ENCODE peak calls at places on chromosomes 13 and 19, in nine cellular contexts. One of them, this sample, is unnamed.
A peak's percentile ranks its signal among the peaks of the same experiment; 100 is the strongest.

GRCh38 chr13:33101835-33102234 is 85.6 kb downstream of the KL start:
- DNase-seq in A549: no peak
- DNase-seq in body of pancreas: no peak
- DNase-seq in ovary: no peak
- DNase-seq in heart right ventricle: no peak
- DNase-seq in MM.1S: no peak
- DNase-seq in PC-3: no peak
- DNase-seq in tibial artery: no peak
- DNase-seq in Panc1: no peak
- DNase-seq in this sample: no peak

GRCh38 chr13:92745233-92745632 is 481.4 kb upstream of the GPC6 start:
- DNase-seq in A549: no peak
- DNase-seq in body of pancreas: no peak
- DNase-seq in ovary: no peak
- DNase-seq in heart right ventricle: no peak
- DNase-seq in MM.1S: no peak
- DNase-seq in PC-3: peak; percentile 4
- DNase-seq in tibial artery: no peak
- DNase-seq in Panc1: no peak
- DNase-seq in this sample: no peak

GRCh38 chr19:31513841-31514240 is 164.6 kb upstream of the TSHZ3 start:
- DNase-seq in A549: no peak
- DNase-seq in body of pancreas: no peak
- DNase-seq in ovary: no peak
- DNase-seq in heart right ventricle: no peak
- DNase-seq in MM.1S: no peak
- DNase-seq in PC-3: no peak
- DNase-seq in tibial artery: no peak
- DNase-seq in Panc1: no peak
- DNase-seq in this sample: no peak

GRCh38 chr13:36536546-36536945 is 104.3 kb downstream of the CCNA1 start:
- DNase-seq in A549: no peak
- DNase-seq in body of pancreas: no peak
- DNase-seq in ovary: no peak
- DNase-seq in heart right ventricle: no peak
- DNase-seq in MM.1S: no peak
- DNase-seq in PC-3: no peak
- DNase-seq in tibial artery: no peak
- DNase-seq in Panc1: no peak
- DNase-seq in this sample: no peak

GRCh38 chr19:53945441-53945840 is 17.3 kb upstream of the CACNG8 start:
- DNase-seq in A549: peak; percentile 79
- DNase-seq in body of pancreas: no peak
- DNase-seq in ovary: no peak
- DNase-seq in heart right ventricle: no peak
- DNase-seq in MM.1S: no peak
- DNase-seq in PC-3: peak; percentile 35
- DNase-seq in tibial artery: no peak
- DNase-seq in Panc1: no peak
- DNase-seq in this sample: no peak

GRCh38 chr19:7901337-7901736 is 2.3 kb upstream of the MAP2K7 start:
- DNase-seq in A549: no peak
- DNase-seq in body of pancreas: no peak
- DNase-seq in ovary: no peak
- DNase-seq in heart right ventricle: no peak
- DNase-seq in MM.1S: no peak
- DNase-seq in PC-3: no peak
- DNase-seq in tibial artery: no peak
- DNase-seq in Panc1: no peak
- DNase-seq in this sample: no peak

GRCh38 chr13:113453962-113454361 is 674 bp upstream of the ADPRHL1 start:
- DNase-seq in A549: no peak
- DNase-seq in body of pancreas: no peak
- DNase-seq in ovary: no peak
- DNase-seq in heart right ventricle: no peak
- DNase-seq in MM.1S: no peak
- DNase-seq in PC-3: no peak
- DNase-seq in tibial artery: no peak
- DNase-seq in Panc1: no peak
- DNase-seq in this sample: no peak

GRCh38 chr19:453606-454005 is 7.2 kb downstream of the SHC2 start:
- DNase-seq in A549: no peak
- DNase-seq in body of pancreas: no peak
- DNase-seq in ovary: no peak
- DNase-seq in heart right ventricle: no peak
- DNase-seq in MM.1S: no peak
- DNase-seq in PC-3: no peak
- DNase-seq in tibial artery: no peak
- DNase-seq in Panc1: no peak
- DNase-seq in this sample: no peak

GRCh38 chr13:50594276-50594970 is 249.1 kb downstream of the DLEU7 start:
- DNase-seq in A549: no peak
- DNase-seq in body of pancreas: no peak
- DNase-seq in ovary: no peak
- DNase-seq in heart right ventricle: no peak
- DNase-seq in MM.1S: peak; percentile 16
- DNase-seq in PC-3: no peak
- DNase-seq in tibial artery: no peak
- DNase-seq in Panc1: no peak
- DNase-seq in this sample: no peak

GRCh38 chr19:7652061-7652641 is 15.2 kb downstream of the STXBP2 start:
- DNase-seq in A549: peak; percentile 75
- DNase-seq in body of pancreas: peak; percentile 94
- DNase-seq in ovary: peak; percentile 73
- DNase-seq in heart right ventricle: peak; percentile 72
- DNase-seq in MM.1S: peak; percentile 87
- DNase-seq in PC-3: peak; percentile 95
- DNase-seq in tibial artery: peak; percentile 67
- DNase-seq in Panc1: peak; percentile 70
- DNase-seq in this sample: peak; percentile 90

GRCh38 chr13:106417467-106418110 is 117.9 kb downstream of the EFNB2 start:
- DNase-seq in A549: no peak
- DNase-seq in body of pancreas: no peak
- DNase-seq in ovary: no peak
- DNase-seq in heart right ventricle: no peak
- DNase-seq in MM.1S: no peak
- DNase-seq in PC-3: no peak
- DNase-seq in tibial artery: no peak
- DNase-seq in Panc1: no peak
- DNase-seq in this sample: no peak

GRCh38 chr19:30525383-30525782 is 153.2 kb downstream of the ZNF536 start:
- DNase-seq in A549: no peak
- DNase-seq in body of pancreas: no peak
- DNase-seq in ovary: no peak
- DNase-seq in heart right ventricle: no peak
- DNase-seq in MM.1S: no peak
- DNase-seq in PC-3: no peak
- DNase-seq in tibial artery: no peak
- DNase-seq in Panc1: no peak
- DNase-seq in this sample: no peak

GRCh38 chr19:3323704-3324103 is 42.7 kb upstream of the NFIC start:
- DNase-seq in A549: no peak
- DNase-seq in body of pancreas: no peak
- DNase-seq in ovary: no peak
- DNase-seq in heart right ventricle: no peak
- DNase-seq in MM.1S: no peak
- DNase-seq in PC-3: no peak
- DNase-seq in tibial artery: no peak
- DNase-seq in Panc1: no peak
- DNase-seq in this sample: no peak

GRCh38 chr19:17266026-17266425 is 1.2 kb upstream of the BABAM1 start:
- DNase-seq in A549: no peak
- DNase-seq in body of pancreas: no peak
- DNase-seq in ovary: no peak
- DNase-seq in heart right ventricle: no peak
- DNase-seq in MM.1S: no peak
- DNase-seq in PC-3: no peak
- DNase-seq in tibial artery: no peak
- DNase-seq in Panc1: no peak
- DNase-seq in this sample: no peak

GRCh38 chr13:102856603-102857002 is 10.8 kb downstream of the ERCC5 start:
- DNase-seq in A549: no peak
- DNase-seq in body of pancreas: no peak
- DNase-seq in ovary: no peak
- DNase-seq in heart right ventricle: peak; percentile 71
- DNase-seq in MM.1S: no peak
- DNase-seq in PC-3: no peak
- DNase-seq in tibial artery: no peak
- DNase-seq in Panc1: no peak
- DNase-seq in this sample: no peak

GRCh38 chr19:54416695-54417491 is 1.6 kb downstream of the TTYH1 start:
- DNase-seq in A549: no peak
- DNase-seq in body of pancreas: no peak
- DNase-seq in ovary: no peak
- DNase-seq in heart right ventricle: no peak
- DNase-seq in MM.1S: no peak
- DNase-seq in PC-3: no peak
- DNase-seq in tibial artery: no peak
- DNase-seq in Panc1: no peak
- DNase-seq in this sample: no peak

GRCh38 chr13:98490866-98491265 is 86.0 kb downstream of the STK24 start:
- DNase-seq in A549: no peak
- DNase-seq in body of pancreas: no peak
- DNase-seq in ovary: no peak
- DNase-seq in heart right ventricle: no peak
- DNase-seq in MM.1S: no peak
- DNase-seq in PC-3: no peak
- DNase-seq in tibial artery: no peak
- DNase-seq in Panc1: no peak
- DNase-seq in this sample: no peak
- H3K4me1 ChIP-seq in A549: peaks cover 81% of the 10 kb centered on the region
- H3K4me1 ChIP-seq in body of pancreas: peaks cover 29% of the 10 kb centered on the region
- H3K4me1 ChIP-seq in ovary: peaks cover 5% of the 10 kb centered on the region
- H3K4me1 ChIP-seq in heart right ventricle: peaks cover 34% of the 10 kb centered on the region
- H3K4me1 ChIP-seq in MM.1S: peaks cover 44% of the 10 kb centered on the region
- H3K4me1 ChIP-seq in PC-3: peaks cover 8% of the 10 kb centered on the region
- H3K4me1 ChIP-seq in tibial artery: peaks cover 19% of the 10 kb centered on the region
- H3K4me1 ChIP-seq in Panc1: no peaks in the 10 kb centered on the region
- H3K4me1 ChIP-seq in this sample: peaks cover 18% of the 10 kb centered on the region

GRCh38 chr19:45505996-45506245 is 1.4 kb upstream of the VASP start:
- DNase-seq in A549: no peak
- DNase-seq in body of pancreas: no peak
- DNase-seq in ovary: no peak
- DNase-seq in heart right ventricle: no peak
- DNase-seq in MM.1S: no peak
- DNase-seq in PC-3: no peak
- DNase-seq in tibial artery: no peak
- DNase-seq in Panc1: no peak
- DNase-seq in this sample: no peak

GRCh38 chr19:45506991-45507863 is at the start of gene VASP:
- DNase-seq in A549: peak; percentile 90
- DNase-seq in body of pancreas: peak; percentile 91
- DNase-seq in ovary: peak; percentile 79
- DNase-seq in heart right ventricle: peak; percentile 89
- DNase-seq in MM.1S: peak; percentile 94
- DNase-seq in PC-3: peak; percentile 86
- DNase-seq in tibial artery: peak; percentile 89
- DNase-seq in Panc1: no peak
- DNase-seq in this sample: peak; percentile 92

GRCh38 chr19:45503909-45504308 is 3.4 kb upstream of the VASP start:
- DNase-seq in A549: no peak
- DNase-seq in body of pancreas: no peak
- DNase-seq in ovary: no peak
- DNase-seq in heart right ventricle: no peak
- DNase-seq in MM.1S: no peak
- DNase-seq in PC-3: no peak
- DNase-seq in tibial artery: no peak
- DNase-seq in Panc1: no peak
- DNase-seq in this sample: no peak

GRCh38 chr19:45506246-45506990 is 861 bp upstream of the VASP start:
- DNase-seq in A549: peak; percentile 97
- DNase-seq in body of pancreas: peak; percentile 96
- DNase-seq in ovary: peak; percentile 94
- DNase-seq in heart right ventricle: peak; percentile 95
- DNase-seq in MM.1S: peak; percentile 95
- DNase-seq in PC-3: peak; percentile 86
- DNase-seq in tibial artery: peak; percentile 91
- DNase-seq in Panc1: peak; percentile 46
- DNase-seq in this sample: peak; percentile 96

DNA sequence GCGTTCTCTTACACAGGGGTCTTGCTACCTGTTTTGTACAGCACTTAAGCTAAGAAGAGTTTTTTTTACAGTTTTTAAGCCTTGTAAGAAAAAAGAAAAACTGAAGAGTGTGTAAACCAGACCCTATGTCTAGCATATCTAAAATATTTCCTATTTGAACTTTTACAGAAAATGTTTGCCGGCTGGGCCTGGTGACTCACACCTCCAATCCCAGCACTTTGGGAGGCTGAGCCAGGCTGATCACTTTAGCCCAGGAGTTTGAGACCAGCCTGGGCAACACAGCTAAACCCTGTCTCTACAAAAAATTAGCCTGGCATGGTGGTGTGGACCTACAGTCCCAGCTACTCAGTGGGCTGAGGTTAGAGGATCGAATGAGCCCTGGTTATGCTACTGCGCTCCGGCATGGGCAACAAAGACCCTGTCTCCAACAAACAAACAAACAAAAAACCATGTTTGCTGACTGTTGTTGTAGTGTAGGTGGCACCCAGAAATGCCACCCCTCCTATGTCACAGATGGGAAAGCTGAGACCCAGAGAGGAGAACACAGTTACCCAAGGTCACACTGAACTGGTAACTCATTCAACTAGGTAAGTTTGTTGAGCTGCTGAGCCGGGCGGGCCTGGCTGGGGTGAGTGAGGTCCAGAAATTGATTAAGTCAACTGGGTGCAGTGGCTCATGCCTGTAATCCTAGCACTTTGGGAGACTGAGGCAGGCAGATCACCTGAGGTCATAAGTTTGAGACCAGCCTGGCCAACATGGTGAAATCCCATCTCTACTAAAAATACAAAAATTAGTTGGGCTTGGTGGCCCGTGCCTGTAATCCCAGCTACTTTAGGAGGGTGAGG is 1.9 kb upstream of the VASP start:
- DNase-seq in A549: no peak
- DNase-seq in body of pancreas: no peak
- DNase-seq in ovary: no peak
- DNase-seq in heart right ventricle: no peak
- DNase-seq in MM.1S: no peak
- DNase-seq in PC-3: no peak
- DNase-seq in tibial artery: no peak
- DNase-seq in Panc1: no peak
- DNase-seq in this sample: no peak
- H3K4me1 ChIP-seq in A549: peaks cover 25% of the 10 kb centered on the region
- H3K4me1 ChIP-seq in body of pancreas: peaks cover 23% of the 10 kb centered on the region
- H3K4me1 ChIP-seq in ovary: peaks cover 9% of the 10 kb centered on the region
- H3K4me1 ChIP-seq in heart right ventricle: peaks cover 10% of the 10 kb centered on the region
- H3K4me1 ChIP-seq in MM.1S: peaks cover 4% of the 10 kb centered on the region
- H3K4me1 ChIP-seq in PC-3: peaks cover 21% of the 10 kb centered on the region
- H3K4me1 ChIP-seq in tibial artery: peaks cover 4% of the 10 kb centered on the region
- H3K4me1 ChIP-seq in Panc1: peaks cover 2% of the 10 kb centered on the region
- H3K4me1 ChIP-seq in this sample: peaks cover 16% of the 10 kb centered on the region

GRCh38 chr19:11191934-11192333 is 5.4 kb downstream of the KANK2 start:
- DNase-seq in A549: no peak
- DNase-seq in body of pancreas: no peak
- DNase-seq in ovary: no peak
- DNase-seq in heart right ventricle: no peak
- DNase-seq in MM.1S: no peak
- DNase-seq in PC-3: no peak
- DNase-seq in tibial artery: no peak
- DNase-seq in Panc1: no peak
- DNase-seq in this sample: no peak
- H3K4me1 ChIP-seq in A549: peaks cover 40% of the 10 kb centered on the region
- H3K4me1 ChIP-seq in body of pancreas: peaks cover 48% of the 10 kb centered on the region
- H3K4me1 ChIP-seq in ovary: peaks cover 28% of the 10 kb centered on the region
- H3K4me1 ChIP-seq in heart right ventricle: peaks cover 78% of the 10 kb centered on the region
- H3K4me1 ChIP-seq in MM.1S: no peaks in the 10 kb centered on the region
- H3K4me1 ChIP-seq in PC-3: peaks cover 12% of the 10 kb centered on the region
- H3K4me1 ChIP-seq in tibial artery: peaks cover 81% of the 10 kb centered on the region
- H3K4me1 ChIP-seq in Panc1: peaks cover 9% of the 10 kb centered on the region
- H3K4me1 ChIP-seq in this sample: peaks cover 11% of the 10 kb centered on the region

GRCh38 chr13:38635030-38635429 is 51.8 kb upstream of the FREM2 start:
- DNase-seq in A549: no peak
- DNase-seq in body of pancreas: no peak
- DNase-seq in ovary: no peak
- DNase-seq in heart right ventricle: no peak
- DNase-seq in MM.1S: no peak
- DNase-seq in PC-3: no peak
- DNase-seq in tibial artery: no peak
- DNase-seq in Panc1: no peak
- DNase-seq in this sample: no peak
- H3K4me1 ChIP-seq in A549: no peaks in the 10 kb centered on the region
- H3K4me1 ChIP-seq in body of pancreas: peaks cover 45% of the 10 kb centered on the region
- H3K4me1 ChIP-seq in ovary: no peaks in the 10 kb centered on the region
- H3K4me1 ChIP-seq in heart right ventricle: no peaks in the 10 kb centered on the region
- H3K4me1 ChIP-seq in MM.1S: no peaks in the 10 kb centered on the region
- H3K4me1 ChIP-seq in PC-3: no peaks in the 10 kb centered on the region
- H3K4me1 ChIP-seq in tibial artery: no peaks in the 10 kb centered on the region
- H3K4me1 ChIP-seq in Panc1: no peaks in the 10 kb centered on the region
- H3K4me1 ChIP-seq in this sample: no peaks in the 10 kb centered on the region

This sample was measured in naive thymus-derived CD4-positive, alpha-beta T cell.